ENCODE peak calls at places on chromosome 20, in six cellular contexts. H, P, F, J, E and G are unnamed samples. For H3K27me3, the result is how much of the 10 kb centered on the place peaks cover.

GRCh38 chr20:63835031-63835858 is 4.2 kb upstream of the ZBTB46 start:
- DNase-seq in H (peak), P (peak), F (peak), J (peak), E (peak), G (no peak)

GRCh38 chr20:24662286-24662685 is 192.9 kb downstream of the SYNDIG1 start:
- DNase-seq in H (no peak), P (no peak), F (no peak), J (no peak), E (no peak), G (no peak)

GRCh38 chr20:53028337-53029007 is 56.3 kb downstream of the TSHZ2 start:
- DNase-seq in H (no peak), P (no peak), F (no peak), J (peak), E (no peak), G (no peak)

GRCh38 chr20:43520074-43520473 is 12.6 kb downstream of the L3MBTL1 start:
- DNase-seq in H (no peak), P (no peak), F (no peak), J (no peak), E (no peak), G (no peak)

GRCh38 chr20:64082126-64082638 is 2.0 kb downstream of the LKAAEAR1 start:
- DNase-seq in H (no peak), P (no peak), F (no peak), J (no peak), E (no peak), G (no peak)

GRCh38 chr20:40524071-40524470 is 165.0 kb downstream of the MAFB start:
- DNase-seq in H (no peak), P (no peak), F (no peak), J (peak), E (no peak), G (no peak)

GRCh38 chr20:9807176-9807575 is 31.7 kb downstream of the PAK5 start:
- DNase-seq in H (no peak), P (no peak), F (no peak), J (no peak), E (no peak), G (no peak)

GRCh38 chr20:51750037-51750769 is 18.0 kb downstream of the ATP9A start:
- DNase-seq in H (peak), P (peak), F (peak), J (peak), E (peak), G (no peak)

GRCh38 chr20:3889489-3890409 is 562 bp downstream of the PANK2 start:
- DNase-seq in H (peak), P (peak), F (peak), J (no peak), E (no peak), G (peak)

GRCh38 chr20:63320616-63321147 is 27.7 kb downstream of the COL20A1 start:
- DNase-seq in H (no peak), P (no peak), F (peak), J (no peak), E (no peak), G (no peak)

GRCh38 chr20:6492396-6493055 is 275.0 kb upstream of the BMP2 start:
- DNase-seq in H (no peak), P (no peak), F (no peak), J (peak), E (no peak), G (no peak)

GRCh38 chr20:50968289-50968688 is 9.7 kb downstream of the MOCS3 start:
- DNase-seq in H (no peak), P (no peak), F (no peak), J (no peak), E (no peak), G (no peak)

GRCh38 chr20:57558614-57559285 is 2.2 kb upstream of the PCK1 start:
- DNase-seq in H (no peak), P (no peak), F (no peak), J (no peak), E (no peak), G (no peak)

GRCh38 chr20:3661060-3661820 is 2.0 kb downstream of the GFRA4 start:
- DNase-seq in H (no peak), P (no peak), F (peak), J (no peak), E (no peak), G (no peak)

GRCh38 chr20:57392130-57392445 is 892 bp downstream of the RBM38 start:
- DNase-seq in H (no peak), P (no peak), F (no peak), J (no peak), E (no peak), G (no peak)

GRCh38 chr20:31722388-31723281 is at the start of gene BCL2L1:
- DNase-seq in H (peak), P (peak), F (peak), J (peak), E (peak), G (peak)

GRCh38 chr20:58986286-58986967 is 5.4 kb downstream of the NELFCD start:
- DNase-seq in H (no peak), P (no peak), F (no peak), J (no peak), E (no peak), G (no peak)

GRCh38 chr20:3909952-3910366 is 20.8 kb downstream of the PANK2 start:
- DNase-seq in H (no peak), P (no peak), F (no peak), J (no peak), E (no peak), G (no peak)

GRCh38 chr20:64245746-64246595 is 9.6 kb upstream of the PCMTD2 start:
- DNase-seq in H (no peak), P (no peak), F (no peak), J (no peak), E (no peak), G (no peak)

GRCh38 chr20:35558981-35559693 is 17.3 kb downstream of the ERGIC3 start:
- DNase-seq in H (peak), P (no peak), F (peak), J (no peak), E (no peak), G (no peak)

GRCh38 chr20:17421493-17421892 is 109.7 kb downstream of the BFSP1 start:
- DNase-seq in H (no peak), P (no peak), F (no peak), J (no peak), E (no peak), G (no peak)

GRCh38 chr20:60352017-60352416 is 393.8 kb downstream of the CDH26 start:
- DNase-seq in H (no peak), P (no peak), F (no peak), J (no peak), E (no peak), G (no peak)

GRCh38 chr20:54132612-54133433 is 41.0 kb downstream of the CYP24A1 start:
- DNase-seq in H (no peak), P (no peak), F (no peak), J (peak), E (peak), G (no peak)

GRCh38 chr20:17614176-17614811 is 44.4 kb downstream of the DSTN start:
- DNase-seq in H (peak), P (peak), F (peak), J (no peak), E (peak), G (no peak)

GRCh38 chr20:2382833-2383232 is 2.1 kb downstream of the TGM6 start:
- DNase-seq in H (no peak), P (no peak), F (no peak), J (no peak), E (no peak), G (no peak)

GRCh38 chr20:51551186-51551585 is 8.7 kb upstream of the NFATC2 start:
- DNase-seq in H (no peak), P (no peak), F (no peak), J (no peak), E (no peak), G (no peak)

GRCh38 chr20:35467339-35468224 is 12.2 kb downstream of the CEP250 start:
- DNase-seq in H (no peak), P (no peak), F (peak), J (peak), E (no peak), G (no peak)

GRCh38 chr20:57398231-57398821 is 7.1 kb downstream of the RBM38 start:
- DNase-seq in H (peak), P (peak), F (peak), J (no peak), E (no peak), G (peak)

GRCh38 chr20:3710027-3710426 is 2.4 kb downstream of the SIGLEC1 start:
- DNase-seq in H (peak), P (no peak), F (peak), J (no peak), E (no peak), G (no peak)

GRCh38 chr20:58019027-58019849 is 209.2 kb downstream of the ANKRD60 start:
- DNase-seq in H (no peak), P (no peak), F (no peak), J (peak), E (no peak), G (no peak)

GRCh38 chr20:56439784-56440291 is 27.8 kb downstream of the CASS4 start:
- DNase-seq in H (no peak), P (peak), F (no peak), J (peak), E (no peak), G (no peak)

GRCh38 chr20:32190608-32191415 is 16.7 kb downstream of the PLAGL2 start:
- DNase-seq in H (no peak), P (no peak), F (no peak), J (no peak), E (no peak), G (no peak)

GRCh38 chr20:34083781-34084180 is 28.3 kb downstream of the EIF2S2 start:
- DNase-seq in H (no peak), P (no peak), F (no peak), J (no peak), E (no peak), G (no peak)

GRCh38 chr20:47257771-47258170 is 98.7 kb downstream of the ZMYND8 start:
- DNase-seq in H (no peak), P (no peak), F (no peak), J (no peak), E (no peak), G (no peak)

GRCh38 chr20:6718660-6719059 is 48.8 kb upstream of the BMP2 start:
- DNase-seq in H (no peak), P (no peak), F (no peak), J (no peak), E (no peak), G (no peak)

GRCh38 chr20:64253443-64253842 is 2.1 kb upstream of the PCMTD2 start:
- DNase-seq in H (no peak), P (no peak), F (no peak), J (no peak), E (no peak), G (no peak)

GRCh38 chr20:33490023-33490933 is at the start of gene CBFA2T2:
- DNase-seq in H (no peak), P (peak), F (peak), J (peak), E (peak), G (peak)

GRCh38 chr20:57616143-57616951 is 3.9 kb downstream of the ZBP1 start:
- DNase-seq in H (no peak), P (no peak), F (peak), J (no peak), E (no peak), G (no peak)

GRCh38 chr20:53934421-53935352 is 135.7 kb downstream of the BCAS1 start:
- DNase-seq in H (no peak), P (peak), F (no peak), J (peak), E (no peak), G (no peak)

GRCh38 chr20:1870792-1871550 is 24.2 kb upstream of the SIRPA start:
- DNase-seq in H (no peak), P (no peak), F (no peak), J (no peak), E (no peak), G (peak)

DNA sequence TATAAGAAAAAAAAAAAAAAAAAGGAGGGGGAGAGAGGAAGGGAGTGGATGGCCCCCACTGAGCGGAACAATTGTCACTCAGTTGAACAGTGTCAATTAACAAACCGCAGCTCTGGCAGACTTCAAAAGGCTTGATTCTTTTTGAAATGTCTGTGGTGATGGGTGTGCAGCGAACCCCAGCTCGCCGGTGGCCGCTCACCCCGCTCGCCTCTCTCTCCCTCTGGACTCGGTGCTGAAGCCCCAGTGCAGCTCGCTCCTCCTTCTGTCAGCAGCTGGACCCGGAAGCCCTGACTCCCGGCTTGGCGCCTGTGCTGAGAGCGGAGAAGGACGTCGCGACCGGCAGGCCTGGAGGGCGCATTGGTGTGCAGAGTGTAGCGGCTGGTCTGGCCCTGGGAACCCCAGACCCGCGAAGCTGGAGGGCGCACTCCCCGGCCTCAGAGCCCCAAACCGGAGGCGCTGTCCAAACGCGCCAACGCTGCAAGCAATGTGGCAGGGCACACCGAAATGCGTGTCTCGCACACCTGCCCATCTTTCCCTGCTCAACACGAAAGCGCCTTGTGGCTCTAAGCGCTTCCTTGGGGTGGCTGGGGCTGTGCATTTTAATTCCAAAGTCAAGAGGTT is 3.4 kb downstream of the LINC00237 start:
- DNase-seq in H (peak), P (peak), F (peak), J (no peak), E (no peak), G (peak)
- H3K27me3 ChIP-seq in H (under half), P (half or more), F (under half), J (half or more), E (under half), G (under half)

GRCh38 chr20:44648068-44648467 is 3.4 kb downstream of the ADA start:
- DNase-seq in H (no peak), P (no peak), F (no peak), J (no peak), E (no peak), G (no peak)
- H3K4me3 ChIP-seq in H (no peak), P (no peak), F (no peak), J (no peak), E (no peak), G (no peak)

DNA sequence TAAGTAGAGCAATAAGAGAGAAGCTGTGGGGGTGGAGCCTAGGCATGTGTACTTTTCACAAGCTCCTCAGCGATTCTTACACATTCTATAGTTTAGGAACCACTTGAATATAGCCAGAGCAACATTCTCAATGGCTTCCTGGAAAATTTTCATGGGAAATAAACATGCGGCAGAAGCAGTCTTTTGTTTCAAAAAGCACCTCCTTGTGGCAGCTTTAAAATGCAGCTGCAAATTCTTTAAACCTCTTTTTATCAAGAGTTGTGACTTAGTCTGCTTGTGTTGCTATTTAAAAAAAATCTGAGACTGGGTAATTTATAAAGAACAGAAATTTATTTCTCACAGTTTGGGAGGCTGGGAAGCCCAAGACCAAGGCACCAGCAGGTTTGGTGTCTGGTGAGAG is 23.8 kb downstream of the NKX2-2 start:
- DNase-seq in H (no peak), P (no peak), F (no peak), J (no peak), E (no peak), G (no peak)
- TF ChIP-seq CTCF in H (no peak), P (no peak), F (no peak), J (peak), E (no peak), G (no peak)

DNA sequence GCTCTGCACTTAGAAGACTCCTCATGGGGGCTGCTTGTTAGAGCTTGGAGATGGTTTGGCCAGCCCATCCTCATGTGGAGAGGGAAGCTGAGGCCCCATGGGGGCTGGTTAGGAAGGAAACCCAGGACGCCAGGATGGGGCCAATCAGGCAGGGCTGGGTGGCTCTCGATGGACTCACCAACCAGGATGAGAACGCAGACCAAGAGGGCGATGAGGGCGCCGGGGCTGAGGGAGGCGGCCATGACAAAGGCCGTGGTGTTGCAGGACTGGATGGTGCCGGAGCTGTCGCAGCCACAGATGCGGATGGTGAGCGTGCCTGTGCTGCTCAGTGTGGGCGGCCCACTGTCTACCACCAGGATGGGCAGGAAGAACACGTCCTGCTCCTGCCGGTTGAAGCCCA is 59.7 kb downstream of the CD40 start:
- DNase-seq in H (no peak), P (no peak), F (no peak), J (no peak), E (no peak), G (no peak)
- H3K27me3 ChIP-seq in H (under half), P (under half), F (under half), J (under half), E (under half), G (under half)

GRCh38 chr20:37901667-37902503 is 1.0 kb upstream of the VSTM2L start:
- DNase-seq in H (no peak), P (no peak), F (no peak), J (peak), E (no peak), G (peak)
- H3K4me3 ChIP-seq in H (peak), P (peak), F (peak), J (peak), E (no peak), G (peak)